ENCODE peak calls at places on chromosome 19, in seven cellular contexts. One of them, this sample, is unnamed.

GRCh38 chr19:13960863-13961784 is 8.8 kb downstream of the DCAF15 start:
- DNase-seq in stomach: no peak
- DNase-seq in breast epithelium: no peak
- DNase-seq in transverse colon: no peak
- DNase-seq in Panc1: no peak
- DNase-seq in prostate gland: no peak
- DNase-seq in HCT116: no peak
- DNase-seq in this sample: no peak

GRCh38 chr19:33304760-33305647 is 2.7 kb upstream of the CEBPA start:
- DNase-seq in stomach: peak
- DNase-seq in breast epithelium: peak
- DNase-seq in transverse colon: peak
- DNase-seq in Panc1: no peak
- DNase-seq in prostate gland: no peak
- DNase-seq in HCT116: no peak
- DNase-seq in this sample: no peak

GRCh38 chr19:4639531-4640246 is 373 bp downstream of the TNFAIP8L1 start:
- DNase-seq in stomach: no peak
- DNase-seq in breast epithelium: no peak
- DNase-seq in transverse colon: peak
- DNase-seq in Panc1: no peak
- DNase-seq in prostate gland: no peak
- DNase-seq in HCT116: no peak
- DNase-seq in this sample: no peak

GRCh38 chr19:17023805-17024204 is 2.8 kb downstream of the CPAMD8 start:
- DNase-seq in stomach: no peak
- DNase-seq in breast epithelium: no peak
- DNase-seq in transverse colon: no peak
- DNase-seq in Panc1: no peak
- DNase-seq in prostate gland: no peak
- DNase-seq in HCT116: no peak
- DNase-seq in this sample: no peak

GRCh38 chr19:1106841-1107654 is 3.3 kb downstream of the GPX4 start:
- DNase-seq in stomach: peak
- DNase-seq in breast epithelium: no peak
- DNase-seq in transverse colon: peak
- DNase-seq in Panc1: no peak
- DNase-seq in prostate gland: no peak
- DNase-seq in HCT116: no peak
- DNase-seq in this sample: no peak

GRCh38 chr19:31676271-31677004 is 327.2 kb upstream of the TSHZ3 start:
- DNase-seq in stomach: no peak
- DNase-seq in breast epithelium: no peak
- DNase-seq in transverse colon: no peak
- DNase-seq in Panc1: no peak
- DNase-seq in prostate gland: no peak
- DNase-seq in HCT116: no peak
- DNase-seq in this sample: peak

GRCh38 chr19:5037936-5038335 is 69.0 kb downstream of the KDM4B start:
- DNase-seq in stomach: no peak
- DNase-seq in breast epithelium: no peak
- DNase-seq in transverse colon: no peak
- DNase-seq in Panc1: no peak
- DNase-seq in prostate gland: no peak
- DNase-seq in HCT116: no peak
- DNase-seq in this sample: no peak

GRCh38 chr19:13986348-13986904 is 19.7 kb downstream of the RFX1 start:
- DNase-seq in stomach: peak
- DNase-seq in breast epithelium: no peak
- DNase-seq in transverse colon: peak
- DNase-seq in Panc1: no peak
- DNase-seq in prostate gland: peak
- DNase-seq in HCT116: no peak
- DNase-seq in this sample: peak

GRCh38 chr19:51097166-51097736 is 11.0 kb downstream of the CTU1 start:
- DNase-seq in stomach: peak
- DNase-seq in breast epithelium: peak
- DNase-seq in transverse colon: peak
- DNase-seq in Panc1: no peak
- DNase-seq in prostate gland: peak
- DNase-seq in HCT116: peak
- DNase-seq in this sample: no peak

GRCh38 chr19:51480590-51480989 is 2.3 kb downstream of the CEACAM18 start:
- DNase-seq in stomach: no peak
- DNase-seq in breast epithelium: no peak
- DNase-seq in transverse colon: no peak
- DNase-seq in Panc1: no peak
- DNase-seq in prostate gland: no peak
- DNase-seq in HCT116: no peak
- DNase-seq in this sample: no peak

GRCh38 chr19:45632468-45633196 is 6.6 kb downstream of the EML2 start:
- DNase-seq in stomach: peak
- DNase-seq in breast epithelium: peak
- DNase-seq in transverse colon: peak
- DNase-seq in Panc1: no peak
- DNase-seq in prostate gland: peak
- DNase-seq in HCT116: peak
- DNase-seq in this sample: no peak

GRCh38 chr19:53876651-53877224 is 5.3 kb upstream of the PRKCG start:
- DNase-seq in stomach: no peak
- DNase-seq in breast epithelium: no peak
- DNase-seq in transverse colon: no peak
- DNase-seq in Panc1: no peak
- DNase-seq in prostate gland: no peak
- DNase-seq in HCT116: no peak
- DNase-seq in this sample: no peak
- TF ChIP-seq POLR2AphosphoS5 in stomach: no peak
- TF ChIP-seq POLR2AphosphoS5 in breast epithelium: no peak
- TF ChIP-seq POLR2AphosphoS5 in transverse colon: no peak
- TF ChIP-seq POLR2AphosphoS5 in Panc1: peak
- TF ChIP-seq POLR2AphosphoS5 in prostate gland: no peak
- TF ChIP-seq POLR2AphosphoS5 in HCT116: no peak
- TF ChIP-seq POLR2AphosphoS5 in this sample: no peak

DNA sequence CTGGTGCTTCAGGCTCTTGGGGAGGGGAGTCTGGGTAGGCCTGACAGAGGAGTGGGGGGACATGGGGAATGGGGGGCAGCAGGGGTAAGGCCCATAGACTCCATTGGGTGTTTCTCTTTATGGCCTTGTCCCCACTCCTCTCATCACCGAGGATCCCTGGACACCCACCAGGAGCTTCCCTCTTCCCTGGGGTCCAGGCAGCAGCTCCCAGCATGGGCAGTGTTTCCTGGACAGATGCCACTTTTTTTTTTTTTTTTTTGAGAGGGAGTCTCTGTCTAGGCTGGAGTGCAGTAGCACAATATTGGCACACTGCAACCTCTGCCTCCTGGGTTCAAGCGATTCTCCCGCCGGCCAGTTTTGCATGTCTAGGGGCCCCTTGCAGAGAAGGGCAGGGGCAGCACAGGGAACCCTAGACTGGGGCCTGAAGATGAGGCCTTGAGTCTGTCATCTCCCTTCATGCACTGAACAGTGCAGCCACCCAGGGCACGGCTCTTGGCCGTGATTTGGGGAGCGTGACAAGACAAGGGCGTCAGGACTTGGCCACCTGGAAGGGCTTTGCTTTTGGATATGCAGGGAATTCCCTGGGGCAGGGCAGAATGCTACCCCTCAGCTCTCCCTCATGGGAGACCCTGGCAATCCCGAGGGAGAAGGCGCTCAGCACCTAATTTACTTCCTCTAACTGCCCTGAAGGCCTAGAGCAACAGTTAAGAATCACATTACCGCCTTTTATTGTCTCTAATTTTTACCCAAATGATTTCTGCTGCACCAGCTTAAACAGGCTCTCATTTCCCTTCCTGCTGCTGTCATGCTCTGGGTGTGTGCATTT is 213.9 kb upstream of the ZNF536 start:
- DNase-seq in stomach: no peak
- DNase-seq in breast epithelium: no peak
- DNase-seq in transverse colon: no peak
- DNase-seq in Panc1: no peak
- DNase-seq in prostate gland: no peak
- DNase-seq in HCT116: no peak
- DNase-seq in this sample: no peak
- H3K4me3 ChIP-seq in stomach: no peak
- H3K4me3 ChIP-seq in breast epithelium: no peak
- H3K4me3 ChIP-seq in transverse colon: no peak
- H3K4me3 ChIP-seq in Panc1: no peak
- H3K4me3 ChIP-seq in prostate gland: no peak
- H3K4me3 ChIP-seq in HCT116: no peak
- H3K4me3 ChIP-seq in this sample: no peak

GRCh38 chr19:15248648-15249559 is 16.7 kb upstream of the EPHX3 start:
- DNase-seq in stomach: peak
- DNase-seq in breast epithelium: no peak
- DNase-seq in transverse colon: peak
- DNase-seq in Panc1: peak
- DNase-seq in prostate gland: peak
- DNase-seq in HCT116: no peak
- DNase-seq in this sample: no peak
- TF ChIP-seq CTCF in stomach: no peak
- TF ChIP-seq CTCF in breast epithelium: no peak
- TF ChIP-seq CTCF in transverse colon: no peak
- TF ChIP-seq CTCF in Panc1: no peak
- TF ChIP-seq CTCF in prostate gland: no peak
- TF ChIP-seq CTCF in HCT116: no peak
- TF ChIP-seq CTCF in this sample: no peak

GRCh38 chr19:12843999-12844732 is 5.9 kb downstream of the MAST1 start:
- DNase-seq in stomach: no peak
- DNase-seq in breast epithelium: no peak
- DNase-seq in transverse colon: no peak
- DNase-seq in Panc1: no peak
- DNase-seq in prostate gland: no peak
- DNase-seq in HCT116: no peak
- DNase-seq in this sample: no peak

GRCh38 chr19:12842511-12842910 is 4.2 kb downstream of the MAST1 start:
- DNase-seq in stomach: no peak
- DNase-seq in breast epithelium: no peak
- DNase-seq in transverse colon: no peak
- DNase-seq in Panc1: no peak
- DNase-seq in prostate gland: no peak
- DNase-seq in HCT116: no peak
- DNase-seq in this sample: no peak

GRCh38 chr19:12843328-12843727 is 5.0 kb downstream of the MAST1 start:
- DNase-seq in stomach: no peak
- DNase-seq in breast epithelium: no peak
- DNase-seq in transverse colon: no peak
- DNase-seq in Panc1: no peak
- DNase-seq in prostate gland: no peak
- DNase-seq in HCT116: no peak
- DNase-seq in this sample: no peak

GRCh38 chr19:12847159-12848139 is 9.1 kb downstream of the MAST1 start:
- DNase-seq in stomach: peak
- DNase-seq in breast epithelium: peak
- DNase-seq in transverse colon: peak
- DNase-seq in Panc1: no peak
- DNase-seq in prostate gland: peak
- DNase-seq in HCT116: no peak
- DNase-seq in this sample: peak
- TF ChIP-seq POLR2AphosphoS5 in stomach: peak
- TF ChIP-seq POLR2AphosphoS5 in breast epithelium: no peak
- TF ChIP-seq POLR2AphosphoS5 in transverse colon: no peak
- TF ChIP-seq POLR2AphosphoS5 in Panc1: no peak
- TF ChIP-seq POLR2AphosphoS5 in prostate gland: no peak
- TF ChIP-seq POLR2AphosphoS5 in HCT116: no peak
- TF ChIP-seq POLR2AphosphoS5 in this sample: no peak

DNA sequence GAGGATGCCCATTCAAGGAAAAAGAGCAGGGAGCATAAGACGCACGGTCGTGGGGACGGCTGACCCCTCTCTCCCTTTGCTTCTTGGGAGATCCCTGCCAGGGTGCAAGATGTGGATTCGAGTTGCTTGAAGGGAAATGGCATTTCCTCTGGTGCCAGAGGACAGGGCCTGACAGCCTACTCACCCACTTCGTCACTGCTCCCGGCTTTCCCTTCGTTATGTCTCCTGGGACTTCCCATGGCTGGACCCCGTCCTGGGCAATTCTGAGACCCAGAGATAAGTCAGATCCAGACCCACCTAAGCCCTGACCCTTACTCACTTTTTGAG is 1.2 kb downstream of the TBC1D17 start:
- DNase-seq in stomach: no peak
- DNase-seq in breast epithelium: no peak
- DNase-seq in transverse colon: no peak
- DNase-seq in Panc1: no peak
- DNase-seq in prostate gland: no peak
- DNase-seq in HCT116: no peak
- DNase-seq in this sample: no peak
- H3K4me3 ChIP-seq in stomach: peak
- H3K4me3 ChIP-seq in breast epithelium: peak
- H3K4me3 ChIP-seq in transverse colon: no peak
- H3K4me3 ChIP-seq in Panc1: peak
- H3K4me3 ChIP-seq in prostate gland: no peak
- H3K4me3 ChIP-seq in HCT116: peak
- H3K4me3 ChIP-seq in this sample: peak

DNA sequence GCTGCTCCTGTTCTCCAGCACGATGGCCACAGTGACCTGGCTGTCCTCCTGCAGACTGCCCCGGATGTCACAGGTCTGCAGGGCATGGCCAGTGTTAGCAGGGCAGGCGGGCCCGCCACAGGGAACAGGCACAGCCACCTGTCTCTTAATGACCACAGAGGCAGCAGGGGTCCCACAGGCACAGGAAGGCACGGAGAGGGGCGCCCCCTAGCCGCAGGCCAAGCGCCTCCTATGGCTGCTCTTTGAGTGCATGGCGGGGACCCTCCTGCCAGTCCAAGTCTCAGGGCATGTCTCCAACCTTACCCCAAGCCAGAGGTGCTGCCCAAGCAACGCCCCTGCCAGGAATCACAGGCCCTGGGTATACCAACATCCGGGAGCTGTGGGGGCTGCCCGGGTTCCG is 14.1 kb downstream of the IZUMO4 start:
- DNase-seq in stomach: no peak
- DNase-seq in breast epithelium: no peak
- DNase-seq in transverse colon: no peak
- DNase-seq in Panc1: no peak
- DNase-seq in prostate gland: no peak
- DNase-seq in HCT116: no peak
- DNase-seq in this sample: no peak
- TF ChIP-seq CTCF in stomach: no peak
- TF ChIP-seq CTCF in breast epithelium: no peak
- TF ChIP-seq CTCF in transverse colon: no peak
- TF ChIP-seq CTCF in Panc1: no peak
- TF ChIP-seq CTCF in prostate gland: no peak
- TF ChIP-seq CTCF in HCT116: no peak
- TF ChIP-seq CTCF in this sample: no peak

GRCh38 chr19:48213959-48214358 is 41.8 kb downstream of the CARD8 start:
- DNase-seq in stomach: no peak
- DNase-seq in breast epithelium: no peak
- DNase-seq in transverse colon: no peak
- DNase-seq in Panc1: no peak
- DNase-seq in prostate gland: no peak
- DNase-seq in HCT116: no peak
- DNase-seq in this sample: no peak
- TF ChIP-seq POLR2AphosphoS5 in stomach: no peak
- TF ChIP-seq POLR2AphosphoS5 in breast epithelium: no peak
- TF ChIP-seq POLR2AphosphoS5 in transverse colon: no peak
- TF ChIP-seq POLR2AphosphoS5 in Panc1: no peak
- TF ChIP-seq POLR2AphosphoS5 in prostate gland: no peak
- TF ChIP-seq POLR2AphosphoS5 in HCT116: no peak
- TF ChIP-seq POLR2AphosphoS5 in this sample: no peak

This sample was measured in esophagus muscularis mucosa.